ENCODE peak calls at places on chromosomes 2 and 18, in four cellular contexts. L is A549, K is GM12878, W is K562. J is an unnamed sample.

GRCh38 chr18:31661965-31662364 is 22.4 kb downstream of the B4GALT6 start:
- DNase-seq in L (no peak), K (no peak), W (no peak), J (no peak)

GRCh38 chr2:58571181-58571852 is 330.2 kb upstream of the FANCL start:
- DNase-seq in L (peak; percentile 87), K (peak; percentile 7), W (peak; percentile 66), J (peak; percentile 50)

GRCh38 chr2:33441235-33441810 is 35.1 kb upstream of the RASGRP3 start:
- DNase-seq in L (peak; percentile 80), K (no peak), W (peak; percentile 60), J (peak; percentile 34)

GRCh38 chr2:112714836-112715631 is 5.8 kb upstream of the NT5DC4 start:
- DNase-seq in L (peak; percentile 64), K (no peak), W (no peak), J (no peak)

GRCh38 chr2:152584301-152584700 is 133.0 kb downstream of the PRPF40A start:
- DNase-seq in L (no peak), K (no peak), W (no peak), J (no peak)

GRCh38 chr2:238132463-238133450 is 5.7 kb upstream of the KLHL30 start:
- DNase-seq in L (no peak), K (no peak), W (no peak), J (no peak)

GRCh38 chr2:137938204-137938603 is 26.1 kb upstream of the HNMT start:
- DNase-seq in L (no peak), K (no peak), W (no peak), J (peak; percentile 65)

GRCh38 chr18:48929212-48929612 is 21.6 kb downstream of the SMAD7 start:
- DNase-seq in L (no peak), K (no peak), W (no peak), J (no peak)

GRCh38 chr2:128595763-128596452 is 277.2 kb upstream of the HS6ST1 start:
- DNase-seq in L (no peak), K (no peak), W (no peak), J (no peak)

GRCh38 chr18:10930078-10930477 is 219.3 kb downstream of the PIEZO2 start:
- DNase-seq in L (no peak), K (no peak), W (no peak), J (no peak)

GRCh38 chr18:49175071-49175470 is 224.3 kb upstream of the SMAD7 start:
- DNase-seq in L (no peak), K (no peak), W (no peak), J (no peak)

GRCh38 chr18:27856839-27857238 is 320.1 kb downstream of the CDH2 start:
- DNase-seq in L (no peak), K (no peak), W (no peak), J (no peak)

GRCh38 chr2:238669046-238669445 is 178.8 kb upstream of the TWIST2 start:
- DNase-seq in L (no peak), K (no peak), W (no peak), J (no peak)

GRCh38 chr2:71605173-71605641 is 151.8 kb downstream of the DYSF start:
- DNase-seq in L (no peak), K (no peak), W (no peak), J (no peak)

GRCh38 chr2:166451451-166451850 is 42.6 kb downstream of the SCN7A start:
- DNase-seq in L (no peak), K (no peak), W (no peak), J (no peak)

GRCh38 chr2:43777306-43777926 is 3.6 kb downstream of the DYNC2LI1 start:
- DNase-seq in L (no peak), K (no peak), W (no peak), J (no peak)

GRCh38 chr2:12642332-12642731 is 74.4 kb upstream of the TRIB2 start:
- DNase-seq in L (no peak), K (no peak), W (no peak), J (no peak)

GRCh38 chr2:177876950-177877349 is 195.6 kb downstream of the PDE11A start:
- DNase-seq in L (no peak), K (no peak), W (no peak), J (no peak)

GRCh38 chr2:37523861-37524362 is 147.5 kb downstream of the CDC42EP3 start:
- DNase-seq in L (no peak), K (no peak), W (no peak), J (no peak)

GRCh38 chr2:201975964-201976612 is 57.6 kb upstream of the FZD7 start:
- DNase-seq in L (no peak), K (no peak), W (no peak), J (no peak)

GRCh38 chr18:74517236-74517630 is 17.1 kb upstream of the CNDP1 start:
- DNase-seq in L (no peak), K (no peak), W (no peak), J (no peak)

GRCh38 chr2:120675460-120676130 is 60.1 kb upstream of the GLI2 start:
- DNase-seq in L (peak; percentile 57), K (no peak), W (peak; percentile 79), J (peak; percentile 50)

GRCh38 chr2:9547272-9547991 is 8.2 kb downstream of the ADAM17 start:
- DNase-seq in L (no peak), K (no peak), W (no peak), J (no peak)

GRCh38 chr2:174546519-174547506 is 50.8 kb downstream of the WIPF1 start:
- DNase-seq in L (peak; percentile 50), K (no peak), W (peak; percentile 76), J (peak; percentile 38)

GRCh38 chr2:160338891-160339290 is 138.8 kb upstream of the ITGB6 start:
- DNase-seq in L (no peak), K (no peak), W (no peak), J (no peak)

GRCh38 chr18:6521804-6522418 is 107.2 kb upstream of the L3MBTL4 start:
- DNase-seq in L (peak; percentile 17), K (peak; percentile 15), W (peak; percentile 40), J (peak; percentile 53)

GRCh38 chr2:98006378-98006777 is 10.6 kb upstream of the TMEM131 start:
- DNase-seq in L (no peak), K (no peak), W (no peak), J (no peak)

GRCh38 chr18:80175451-80176235 is 66.6 kb downstream of the ADNP2 start:
- DNase-seq in L (no peak), K (no peak), W (no peak), J (no peak)

GRCh38 chr2:225660262-225661091 is 261.0 kb downstream of the NYAP2 start:
- DNase-seq in L (peak; percentile 62), K (peak; percentile 9), W (peak; percentile 51), J (peak; percentile 53)

GRCh38 chr2:212154392-212154791 is 384.2 kb downstream of the ERBB4 start:
- DNase-seq in L (no peak), K (no peak), W (no peak), J (no peak)

GRCh38 chr2:24123212-24124002 is at the start of the genes FAM228B and PFN4:
- DNase-seq in L (peak; percentile 91), K (peak; percentile 41), W (peak; percentile 95), J (peak; percentile 53)

GRCh38 chr2:147872967-147873366 is 28.1 kb downstream of the ACVR2A start:
- DNase-seq in L (no peak), K (no peak), W (no peak), J (no peak)

GRCh38 chr2:165837122-165837521 is 43.1 kb upstream of the GALNT3 start:
- DNase-seq in L (peak; percentile 7), K (no peak), W (no peak), J (no peak)

GRCh38 chr2:158753561-158754302 is 41.4 kb upstream of the DAPL1 start:
- DNase-seq in L (peak; percentile 70), K (no peak), W (peak; percentile 80), J (peak; percentile 62)

GRCh38 chr2:72533767-72534166 is 292.1 kb downstream of the EXOC6B start:
- DNase-seq in L (no peak), K (no peak), W (peak; percentile 28), J (no peak)

GRCh38 chr2:96074156-96074555 is 39.4 kb upstream of the GPAT2 start:
- DNase-seq in L (no peak), K (no peak), W (no peak), J (no peak)

GRCh38 chr2:54454922-54455583 is 1.1 kb upstream of the SPTBN1 start:
- DNase-seq in L (no peak), K (no peak), W (no peak), J (peak; percentile 48)

GRCh38 chr2:160963957-160964356 is 196.3 kb upstream of the TANK start:
- DNase-seq in L (no peak), K (no peak), W (no peak), J (no peak)

GRCh38 chr2:48548871-48549270 is 18.9 kb downstream of the STON1 start:
- DNase-seq in L (no peak), K (no peak), W (no peak), J (no peak)

GRCh38 chr2:48541696-48542389 is 11.9 kb downstream of the STON1 start:
- DNase-seq in L (no peak), K (no peak), W (no peak), J (no peak)

GRCh38 chr2:48543895-48544294 is 13.9 kb downstream of the STON1 start:
- DNase-seq in L (no peak), K (no peak), W (no peak), J (no peak)

GRCh38 chr2:48540237-48540935 is 10.4 kb downstream of the STON1 start:
- DNase-seq in L (no peak), K (no peak), W (no peak), J (no peak)

GRCh38 chr2:48545244-48545643 is 15.3 kb downstream of the STON1 start:
- DNase-seq in L (no peak), K (no peak), W (peak; percentile 76), J (peak; percentile 66)
- TF ChIP-seq HDAC2 in L (no peak), K (no peak), W (no peak), J (no peak)

GRCh38 chr18:61854578-61854977 is 38.2 kb downstream of the RNF152 start:
- DNase-seq in L (no peak), K (no peak), W (no peak), J (no peak)
- TF ChIP-seq REST in L (no peak), K (no peak), W (no peak), J (no peak)

GRCh38 chr18:3930126-3931012 is 480.4 kb downstream of the TGIF1 start:
- DNase-seq in L (no peak), K (no peak), W (no peak), J (no peak)

GRCh38 chr18:3931013-3931315 is 481.0 kb downstream of the TGIF1 start:
- DNase-seq in L (no peak), K (no peak), W (no peak), J (no peak)

GRCh38 chr18:3935316-3935715 is 485.3 kb downstream of the TGIF1 start:
- DNase-seq in L (no peak), K (no peak), W (no peak), J (no peak)

GRCh38 chr18:3932285-3932684 is 482.3 kb downstream of the TGIF1 start:
- DNase-seq in L (no peak), K (no peak), W (no peak), J (no peak)

DNA sequence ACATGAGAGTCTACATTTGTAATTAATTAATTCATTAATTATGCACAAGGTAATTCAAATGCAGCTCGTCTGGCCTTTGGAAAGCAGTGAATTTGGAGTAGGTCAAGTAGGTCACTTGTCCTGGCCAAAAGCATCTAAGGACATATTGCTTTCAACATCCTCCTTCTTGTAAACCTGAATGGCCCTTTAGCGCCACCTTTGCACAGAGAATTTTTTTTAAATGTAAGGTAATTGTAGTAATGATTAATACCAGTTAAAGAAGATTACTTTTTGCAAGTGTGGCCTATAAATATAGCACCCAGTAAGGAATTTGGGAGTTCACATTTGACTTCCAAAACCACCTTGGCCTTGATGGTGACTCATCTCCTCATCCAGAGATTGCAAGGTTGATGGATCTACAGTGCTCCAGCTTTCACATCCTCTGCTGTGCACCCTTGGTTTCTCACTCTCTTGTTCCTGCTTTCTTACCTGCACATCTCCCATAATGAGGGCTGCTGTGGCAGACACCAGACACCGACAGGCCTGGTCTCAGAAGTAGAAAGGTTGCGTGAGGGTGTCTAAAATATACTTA is 481.7 kb downstream of the TGIF1 start:
- DNase-seq in L (peak; percentile 6), K (no peak), W (no peak), J (no peak)
- TF ChIP-seq HDAC2 in L (no peak), K (no peak), W (no peak), J (no peak)

GRCh38 chr18:78113445-78113844 is 863.8 kb downstream of the GALR1 start:
- DNase-seq in L (no peak), K (no peak), W (no peak), J (no peak)
- TF ChIP-seq REST in L (no peak), K (no peak), W (no peak), J (no peak)